ENCODE peak calls at places on chromosome 9, in seven cellular contexts. D is fibroblast of lung; X is CD8-positive, alpha-beta memory T cell; M is prostate gland; P is HCT116; Z is endothelial cell of umbilical vein; I is stomach. G is an unnamed sample. For H3K4me1 and H3K36me3, the result is how much of the 10 kb centered on the place peaks cover.

GRCh38 chr9:84121991-84122523 is 141.5 kb downstream of the RMI1 start:
- DNase-seq in D (peak), X (no peak), M (no peak), P (no peak), Z (peak), I (no peak), G (peak)

GRCh38 chr9:128863647-128864046 is 18.1 kb downstream of the KYAT1 start:
- DNase-seq in D (peak), X (peak), M (no peak), P (peak), Z (peak), I (peak), G (peak)

GRCh38 chr9:129237195-129237611 is 59.1 kb upstream of the IER5L start:
- DNase-seq in D (peak), X (no peak), M (no peak), P (no peak), Z (peak), I (no peak), G (no peak)

GRCh38 chr9:28293691-28294090 is 720.4 kb upstream of the C9orf72 start:
- DNase-seq in D (peak), X (no peak), M (no peak), P (no peak), Z (no peak), I (no peak), G (no peak)

GRCh38 chr9:99221623-99222415 is at the start of the genes ALG2 and SEC61B:
- DNase-seq in D (peak), X (peak), M (peak), P (peak), Z (peak), I (peak), G (peak)

GRCh38 chr9:129401623-129402340 is 219.1 kb downstream of the C9orf50 start:
- DNase-seq in D (no peak), X (no peak), M (no peak), P (no peak), Z (no peak), I (no peak), G (peak)

GRCh38 chr9:126935630-126936029 is 21.0 kb downstream of the RALGPS1 start:
- DNase-seq in D (peak), X (no peak), M (no peak), P (no peak), Z (no peak), I (no peak), G (no peak)

GRCh38 chr9:127065592-127065991 is 56.8 kb downstream of the ANGPTL2 start:
- DNase-seq in D (peak), X (no peak), M (no peak), P (no peak), Z (peak), I (no peak), G (no peak)

GRCh38 chr9:93435386-93435785 is 16.1 kb upstream of the FAM120A start:
- DNase-seq in D (no peak), X (no peak), M (no peak), P (no peak), Z (no peak), I (no peak), G (no peak)

GRCh38 chr9:11374961-11375360 is 762.2 kb upstream of the PTPRD start:
- DNase-seq in D (no peak), X (no peak), M (no peak), P (no peak), Z (no peak), I (no peak), G (no peak)

GRCh38 chr9:33159760-33160127 is 7.4 kb downstream of the B4GALT1 start:
- DNase-seq in D (peak), X (peak), M (peak), P (no peak), Z (peak), I (peak), G (peak)

GRCh38 chr9:98778711-98779530 is 17.4 kb downstream of the ANKS6 start:
- DNase-seq in D (no peak), X (no peak), M (no peak), P (no peak), Z (peak), I (no peak), G (no peak)

GRCh38 chr9:127835930-127836586 is 18.4 kb downstream of the ENG start:
- DNase-seq in D (peak), X (no peak), M (no peak), P (no peak), Z (peak), I (no peak), G (no peak)

GRCh38 chr9:91948423-91949292 is 1.4 kb downstream of the ROR2 start:
- DNase-seq in D (peak), X (no peak), M (peak), P (peak), Z (no peak), I (peak), G (peak)

GRCh38 chr9:6414291-6414690 is 1.3 kb downstream of the UHRF2 start:
- DNase-seq in D (peak), X (no peak), M (no peak), P (no peak), Z (peak), I (no peak), G (peak)

GRCh38 chr9:95082401-95083084 is 235.0 kb downstream of the FANCC start:
- DNase-seq in D (no peak), X (no peak), M (no peak), P (no peak), Z (no peak), I (peak), G (no peak)

GRCh38 chr9:80649001-80649420 is 1040.3 kb downstream of the TLE1 start:
- DNase-seq in D (peak), X (no peak), M (no peak), P (no peak), Z (peak), I (no peak), G (peak)

GRCh38 chr9:96158147-96158546 is 143.8 kb downstream of the HSD17B3 start:
- DNase-seq in D (no peak), X (no peak), M (no peak), P (no peak), Z (no peak), I (no peak), G (no peak)

GRCh38 chr9:78676623-78677022 is 379.7 kb downstream of the PSAT1 start:
- DNase-seq in D (peak), X (no peak), M (no peak), P (no peak), Z (no peak), I (no peak), G (no peak)

GRCh38 chr9:109399258-109399767 is 78.5 kb upstream of the EPB41L4B start:
- DNase-seq in D (no peak), X (no peak), M (no peak), P (no peak), Z (no peak), I (no peak), G (no peak)

GRCh38 chr9:93843396-93843795 is 111.8 kb downstream of the BARX1 start:
- DNase-seq in D (no peak), X (no peak), M (no peak), P (no peak), Z (no peak), I (no peak), G (no peak)

GRCh38 chr9:107242073-107243063 is 40.7 kb upstream of the RAD23B start:
- DNase-seq in D (peak), X (no peak), M (no peak), P (no peak), Z (no peak), I (no peak), G (no peak)

GRCh38 chr9:27471789-27472585 is 52.1 kb upstream of the IFNK start:
- DNase-seq in D (peak), X (no peak), M (no peak), P (no peak), Z (no peak), I (no peak), G (no peak)

GRCh38 chr9:129945314-129945713 is 97.7 kb downstream of the FNBP1 start:
- DNase-seq in D (no peak), X (no peak), M (no peak), P (no peak), Z (peak), I (no peak), G (no peak)

DNA sequence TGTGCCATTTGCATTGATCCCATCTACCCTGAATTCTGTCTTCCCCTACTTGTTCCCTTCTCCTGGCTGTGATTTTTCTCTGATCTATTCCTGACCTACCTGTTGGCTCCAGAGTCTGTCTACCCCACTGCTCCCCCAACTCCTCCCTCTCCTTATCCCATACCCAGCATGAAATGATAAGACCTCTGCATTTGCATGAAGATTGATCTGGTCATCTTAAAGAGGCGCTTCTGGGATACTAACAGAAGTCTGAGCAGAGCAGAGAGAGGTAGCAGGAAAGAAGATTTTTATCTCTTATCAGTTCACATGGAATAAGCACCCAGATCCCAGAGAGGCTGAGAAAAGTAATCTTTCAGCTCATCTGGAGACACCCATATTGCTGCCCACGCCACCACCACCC is 18.3 kb upstream of the GLIPR2 start:
- DNase-seq in D (no peak), X (no peak), M (no peak), P (no peak), Z (no peak), I (no peak), G (no peak)
- H3K4me1 ChIP-seq in D (under half), X (under half), M (under half), P (under half), Z (under half), I (under half), G (under half)

GRCh38 chr9:35712762-35713400 is 19.1 kb downstream of the TLN1 start:
- DNase-seq in D (no peak), X (no peak), M (no peak), P (no peak), Z (no peak), I (no peak), G (no peak)
- H3K36me3 ChIP-seq in D (half or more), X (half or more), M (half or more), P (half or more), Z (half or more), I (half or more), G (half or more)

DNA sequence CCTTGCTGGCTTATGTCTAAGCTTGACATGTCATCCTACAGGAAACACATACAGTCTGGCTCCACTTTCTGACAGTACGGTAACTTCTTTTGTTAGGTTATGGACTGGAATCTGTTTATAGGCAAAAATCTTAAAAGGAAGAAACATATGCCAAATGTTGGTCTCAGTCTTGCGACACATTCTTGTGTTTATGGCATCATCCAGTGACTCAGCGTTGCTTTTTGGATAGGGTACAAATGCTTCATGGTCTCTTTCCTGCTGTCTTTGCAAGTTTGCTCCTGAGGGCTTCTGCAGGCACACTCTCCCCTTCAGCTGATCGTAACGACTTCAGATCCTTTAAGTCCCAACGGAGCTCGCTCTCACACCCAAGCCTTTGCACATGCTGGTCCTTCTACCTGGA is 23.5 kb upstream of the TNFSF8 start:
- DNase-seq in D (peak), X (no peak), M (peak), P (no peak), Z (no peak), I (no peak), G (peak)
- H3K4me3 ChIP-seq in D (no peak), X (no peak), M (no peak), P (no peak), Z (no peak), I (no peak), G (no peak)

GRCh38 chr9:114896344-114896743 is 34.0 kb downstream of the TNFSF8 start:
- DNase-seq in D (no peak), X (no peak), M (no peak), P (no peak), Z (no peak), I (no peak), G (no peak)

GRCh38 chr9:114900937-114901802 is 29.2 kb downstream of the TNFSF8 start:
- DNase-seq in D (peak), X (no peak), M (no peak), P (no peak), Z (peak), I (no peak), G (no peak)

GRCh38 chr9:114902773-114903589 is 27.4 kb downstream of the TNFSF8 start:
- DNase-seq in D (peak), X (no peak), M (no peak), P (no peak), Z (no peak), I (no peak), G (no peak)

GRCh38 chr9:114898741-114899140 is 31.6 kb downstream of the TNFSF8 start:
- DNase-seq in D (no peak), X (peak), M (no peak), P (no peak), Z (peak), I (peak), G (no peak)

GRCh38 chr9:114899461-114899860 is 30.9 kb downstream of the TNFSF8 start:
- DNase-seq in D (no peak), X (no peak), M (no peak), P (no peak), Z (peak), I (no peak), G (no peak)
- H3K4me1 ChIP-seq in D (under half), X (half or more), M (under half), P (under half), Z (half or more), I (under half), G (under half)